ENCODE peak calls at places on chromosomes 11 and 22, in seven cellular contexts. One of them, this sample, is unnamed.

GRCh38 chr11:58193403-58193802 is 4.5 kb downstream of the OR9Q2 start:
- DNase-seq in LNCaP clone FGC: no peak
- DNase-seq in endothelial cell: no peak
- DNase-seq in A673: no peak
- DNase-seq in progenitor cell of endocrine pancreas: no peak
- DNase-seq in fibroblast of pulmonary artery: no peak
- DNase-seq in GM12878: no peak
- DNase-seq in this sample: no peak

GRCh38 chr11:66976048-66976467 is 954 bp downstream of the C11orf86 start:
- DNase-seq in LNCaP clone FGC: no peak
- DNase-seq in endothelial cell: peak; percentile 76
- DNase-seq in A673: peak; percentile 57
- DNase-seq in progenitor cell of endocrine pancreas: peak; percentile 62
- DNase-seq in fibroblast of pulmonary artery: no peak
- DNase-seq in GM12878: no peak
- DNase-seq in this sample: peak; percentile 47

GRCh38 chr11:67120881-67121710 is 2.0 kb downstream of the KDM2A start:
- DNase-seq in LNCaP clone FGC: no peak
- DNase-seq in endothelial cell: no peak
- DNase-seq in A673: peak; percentile 50
- DNase-seq in progenitor cell of endocrine pancreas: no peak
- DNase-seq in fibroblast of pulmonary artery: peak; percentile 44
- DNase-seq in GM12878: peak; percentile 77
- DNase-seq in this sample: no peak

GRCh38 chr11:116808262-116809175 is 14.6 kb downstream of the APOA4 start:
- DNase-seq in LNCaP clone FGC: peak; percentile 85
- DNase-seq in endothelial cell: no peak
- DNase-seq in A673: no peak
- DNase-seq in progenitor cell of endocrine pancreas: no peak
- DNase-seq in fibroblast of pulmonary artery: peak; percentile 94
- DNase-seq in GM12878: no peak
- DNase-seq in this sample: no peak

GRCh38 chr11:78336877-78337553 is 80.6 kb downstream of the GAB2 start:
- DNase-seq in LNCaP clone FGC: no peak
- DNase-seq in endothelial cell: no peak
- DNase-seq in A673: no peak
- DNase-seq in progenitor cell of endocrine pancreas: no peak
- DNase-seq in fibroblast of pulmonary artery: no peak
- DNase-seq in GM12878: no peak
- DNase-seq in this sample: no peak

GRCh38 chr11:68401856-68402255 is 58.7 kb upstream of the PPP6R3 start:
- DNase-seq in LNCaP clone FGC: no peak
- DNase-seq in endothelial cell: no peak
- DNase-seq in A673: no peak
- DNase-seq in progenitor cell of endocrine pancreas: no peak
- DNase-seq in fibroblast of pulmonary artery: no peak
- DNase-seq in GM12878: no peak
- DNase-seq in this sample: no peak

GRCh38 chr11:112024178-112024777 is 930 bp upstream of the DLAT start:
- DNase-seq in LNCaP clone FGC: no peak
- DNase-seq in endothelial cell: no peak
- DNase-seq in A673: peak; percentile 54
- DNase-seq in progenitor cell of endocrine pancreas: no peak
- DNase-seq in fibroblast of pulmonary artery: no peak
- DNase-seq in GM12878: no peak
- DNase-seq in this sample: no peak

GRCh38 chr11:106288988-106289387 is 211.5 kb downstream of the AASDHPPT start:
- DNase-seq in LNCaP clone FGC: no peak
- DNase-seq in endothelial cell: no peak
- DNase-seq in A673: no peak
- DNase-seq in progenitor cell of endocrine pancreas: no peak
- DNase-seq in fibroblast of pulmonary artery: no peak
- DNase-seq in GM12878: no peak
- DNase-seq in this sample: no peak

GRCh38 chr11:37092487-37092886 is 494.5 kb upstream of the RAG2 start:
- DNase-seq in LNCaP clone FGC: no peak
- DNase-seq in endothelial cell: no peak
- DNase-seq in A673: no peak
- DNase-seq in progenitor cell of endocrine pancreas: no peak
- DNase-seq in fibroblast of pulmonary artery: no peak
- DNase-seq in GM12878: no peak
- DNase-seq in this sample: no peak

GRCh38 chr11:27995082-27995481 is 112.9 kb downstream of the KIF18A start:
- DNase-seq in LNCaP clone FGC: no peak
- DNase-seq in endothelial cell: no peak
- DNase-seq in A673: no peak
- DNase-seq in progenitor cell of endocrine pancreas: no peak
- DNase-seq in fibroblast of pulmonary artery: peak; percentile 43
- DNase-seq in GM12878: no peak
- DNase-seq in this sample: no peak

GRCh38 chr11:46541593-46542371 is 52.0 kb downstream of the AMBRA1 start:
- DNase-seq in LNCaP clone FGC: peak; percentile 73
- DNase-seq in endothelial cell: no peak
- DNase-seq in A673: no peak
- DNase-seq in progenitor cell of endocrine pancreas: no peak
- DNase-seq in fibroblast of pulmonary artery: no peak
- DNase-seq in GM12878: no peak
- DNase-seq in this sample: no peak

GRCh38 chr11:122642472-122642922 is 13.0 kb upstream of the UBASH3B start:
- DNase-seq in LNCaP clone FGC: no peak
- DNase-seq in endothelial cell: no peak
- DNase-seq in A673: peak; percentile 39
- DNase-seq in progenitor cell of endocrine pancreas: no peak
- DNase-seq in fibroblast of pulmonary artery: peak; percentile 85
- DNase-seq in GM12878: no peak
- DNase-seq in this sample: no peak

GRCh38 chr22:43742551-43742950 is 69.6 kb downstream of the EFCAB6 start:
- DNase-seq in LNCaP clone FGC: no peak
- DNase-seq in endothelial cell: no peak
- DNase-seq in A673: no peak
- DNase-seq in progenitor cell of endocrine pancreas: no peak
- DNase-seq in fibroblast of pulmonary artery: no peak
- DNase-seq in GM12878: no peak
- DNase-seq in this sample: no peak

GRCh38 chr22:43740587-43741270 is 71.4 kb downstream of the EFCAB6 start:
- DNase-seq in LNCaP clone FGC: no peak
- DNase-seq in endothelial cell: no peak
- DNase-seq in A673: no peak
- DNase-seq in progenitor cell of endocrine pancreas: no peak
- DNase-seq in fibroblast of pulmonary artery: no peak
- DNase-seq in GM12878: no peak
- DNase-seq in this sample: no peak

GRCh38 chr22:43745783-43746356 is 66.2 kb downstream of the EFCAB6 start:
- DNase-seq in LNCaP clone FGC: peak; percentile 81
- DNase-seq in endothelial cell: no peak
- DNase-seq in A673: peak; percentile 70
- DNase-seq in progenitor cell of endocrine pancreas: no peak
- DNase-seq in fibroblast of pulmonary artery: no peak
- DNase-seq in GM12878: no peak
- DNase-seq in this sample: no peak

GRCh38 chr22:43743929-43744643 is 68.0 kb downstream of the EFCAB6 start:
- DNase-seq in LNCaP clone FGC: no peak
- DNase-seq in endothelial cell: no peak
- DNase-seq in A673: no peak
- DNase-seq in progenitor cell of endocrine pancreas: no peak
- DNase-seq in fibroblast of pulmonary artery: no peak
- DNase-seq in GM12878: no peak
- DNase-seq in this sample: no peak

GRCh38 chr22:43743131-43743530 is 69.0 kb downstream of the EFCAB6 start:
- DNase-seq in LNCaP clone FGC: no peak
- DNase-seq in endothelial cell: peak; percentile 70
- DNase-seq in A673: peak; percentile 19
- DNase-seq in progenitor cell of endocrine pancreas: no peak
- DNase-seq in fibroblast of pulmonary artery: no peak
- DNase-seq in GM12878: no peak
- DNase-seq in this sample: no peak
- TF ChIP-seq CTCF in LNCaP clone FGC: no peak
- TF ChIP-seq CTCF in endothelial cell: peak; percentile 50
- TF ChIP-seq CTCF in A673: peak; percentile 55
- TF ChIP-seq CTCF in progenitor cell of endocrine pancreas: peak; percentile 26
- TF ChIP-seq CTCF in fibroblast of pulmonary artery: no peak
- TF ChIP-seq CTCF in GM12878: peak; percentile 19
- TF ChIP-seq CTCF in this sample: peak; percentile 24

GRCh38 chr11:30861506-30861905 is 275.4 kb upstream of the MPPED2 start:
- DNase-seq in LNCaP clone FGC: no peak
- DNase-seq in endothelial cell: no peak
- DNase-seq in A673: no peak
- DNase-seq in progenitor cell of endocrine pancreas: no peak
- DNase-seq in fibroblast of pulmonary artery: no peak
- DNase-seq in GM12878: no peak
- DNase-seq in this sample: no peak
- TF ChIP-seq CTCF in LNCaP clone FGC: no peak
- TF ChIP-seq CTCF in endothelial cell: no peak
- TF ChIP-seq CTCF in A673: no peak
- TF ChIP-seq CTCF in progenitor cell of endocrine pancreas: no peak
- TF ChIP-seq CTCF in fibroblast of pulmonary artery: no peak
- TF ChIP-seq CTCF in GM12878: no peak
- TF ChIP-seq CTCF in this sample: no peak

GRCh38 chr22:37768273-37768672 is 39.5 kb upstream of the GCAT start:
- DNase-seq in LNCaP clone FGC: no peak
- DNase-seq in endothelial cell: no peak
- DNase-seq in A673: no peak
- DNase-seq in progenitor cell of endocrine pancreas: no peak
- DNase-seq in fibroblast of pulmonary artery: no peak
- DNase-seq in GM12878: no peak
- DNase-seq in this sample: no peak
- TF ChIP-seq CTCF in LNCaP clone FGC: no peak
- TF ChIP-seq CTCF in endothelial cell: peak; percentile 57
- TF ChIP-seq CTCF in A673: peak; percentile 37
- TF ChIP-seq CTCF in progenitor cell of endocrine pancreas: peak; percentile 42
- TF ChIP-seq CTCF in fibroblast of pulmonary artery: peak; percentile 29
- TF ChIP-seq CTCF in GM12878: peak; percentile 27
- TF ChIP-seq CTCF in this sample: no peak

GRCh38 chr22:44360686-44361381 is 48.1 kb upstream of the SHISAL1 start:
- DNase-seq in LNCaP clone FGC: peak; percentile 42
- DNase-seq in endothelial cell: no peak
- DNase-seq in A673: no peak
- DNase-seq in progenitor cell of endocrine pancreas: no peak
- DNase-seq in fibroblast of pulmonary artery: peak; percentile 67
- DNase-seq in GM12878: no peak
- DNase-seq in this sample: no peak
- TF ChIP-seq CTCF in LNCaP clone FGC: no peak
- TF ChIP-seq CTCF in endothelial cell: no peak
- TF ChIP-seq CTCF in A673: no peak
- TF ChIP-seq CTCF in progenitor cell of endocrine pancreas: peak; percentile 13
- TF ChIP-seq CTCF in fibroblast of pulmonary artery: peak; percentile 30
- TF ChIP-seq CTCF in GM12878: no peak
- TF ChIP-seq CTCF in this sample: no peak

GRCh38 chr11:35413568-35413967 is 5.8 kb downstream of the SLC1A2 start:
- DNase-seq in LNCaP clone FGC: no peak
- DNase-seq in endothelial cell: no peak
- DNase-seq in A673: no peak
- DNase-seq in progenitor cell of endocrine pancreas: no peak
- DNase-seq in fibroblast of pulmonary artery: no peak
- DNase-seq in GM12878: no peak
- DNase-seq in this sample: no peak

GRCh38 chr11:35407041-35407440 is 12.3 kb downstream of the SLC1A2 start:
- DNase-seq in LNCaP clone FGC: no peak
- DNase-seq in endothelial cell: no peak
- DNase-seq in A673: no peak
- DNase-seq in progenitor cell of endocrine pancreas: no peak
- DNase-seq in fibroblast of pulmonary artery: no peak
- DNase-seq in GM12878: no peak
- DNase-seq in this sample: no peak

GRCh38 chr11:35415488-35415887 is 3.9 kb downstream of the SLC1A2 start:
- DNase-seq in LNCaP clone FGC: no peak
- DNase-seq in endothelial cell: no peak
- DNase-seq in A673: no peak
- DNase-seq in progenitor cell of endocrine pancreas: no peak
- DNase-seq in fibroblast of pulmonary artery: no peak
- DNase-seq in GM12878: no peak
- DNase-seq in this sample: no peak

DNA sequence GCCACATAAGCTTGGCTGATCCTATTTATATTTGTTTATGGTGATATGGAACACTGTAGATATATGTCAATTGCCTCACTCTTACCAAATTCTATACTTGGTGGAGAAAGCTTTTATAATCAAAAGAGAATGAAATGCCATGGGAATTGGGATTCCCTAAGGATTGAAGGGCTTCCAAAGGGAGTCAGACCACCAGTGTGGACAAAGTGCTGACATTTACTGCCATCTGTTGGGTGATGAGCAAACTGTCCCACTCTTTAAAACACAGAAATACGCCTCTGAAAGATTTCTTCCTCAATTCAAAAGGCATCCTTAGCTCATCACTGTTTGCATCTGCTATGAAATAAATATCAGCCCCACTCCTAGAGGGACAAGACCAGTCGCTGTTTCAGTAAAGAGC is 7.1 kb downstream of the SLC1A2 start:
- DNase-seq in LNCaP clone FGC: no peak
- DNase-seq in endothelial cell: no peak
- DNase-seq in A673: peak; percentile 67
- DNase-seq in progenitor cell of endocrine pancreas: no peak
- DNase-seq in fibroblast of pulmonary artery: peak; percentile 33
- DNase-seq in GM12878: no peak
- DNase-seq in this sample: no peak
- TF ChIP-seq CTCF in LNCaP clone FGC: peak; percentile 50
- TF ChIP-seq CTCF in endothelial cell: peak; percentile 41
- TF ChIP-seq CTCF in A673: peak; percentile 81
- TF ChIP-seq CTCF in progenitor cell of endocrine pancreas: peak; percentile 47
- TF ChIP-seq CTCF in fibroblast of pulmonary artery: peak; percentile 44
- TF ChIP-seq CTCF in GM12878: peak; percentile 45
- TF ChIP-seq CTCF in this sample: peak; percentile 45

DNA sequence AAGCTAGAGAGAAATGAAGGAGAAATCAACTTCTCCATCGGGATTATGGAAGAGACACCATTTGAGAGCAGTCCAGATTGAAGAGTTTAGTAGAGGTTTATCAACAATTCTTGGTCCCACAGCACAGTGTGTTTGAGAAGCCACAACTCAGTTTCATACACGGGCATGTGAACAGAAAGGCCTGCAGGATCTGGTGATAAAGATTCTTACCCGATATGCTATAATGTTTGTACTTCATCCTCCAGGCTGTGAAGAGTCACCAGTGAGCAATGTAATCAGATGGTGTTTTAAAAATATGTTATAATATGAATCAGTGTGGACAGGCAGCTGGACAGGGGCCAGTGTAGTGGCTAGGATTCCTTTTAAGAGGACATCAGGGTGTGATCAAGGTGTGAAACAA is 29.7 kb upstream of the VWA5A start:
- DNase-seq in LNCaP clone FGC: no peak
- DNase-seq in endothelial cell: no peak
- DNase-seq in A673: no peak
- DNase-seq in progenitor cell of endocrine pancreas: no peak
- DNase-seq in fibroblast of pulmonary artery: no peak
- DNase-seq in GM12878: no peak
- DNase-seq in this sample: no peak
- TF ChIP-seq CTCF in LNCaP clone FGC: no peak
- TF ChIP-seq CTCF in endothelial cell: no peak
- TF ChIP-seq CTCF in A673: no peak
- TF ChIP-seq CTCF in progenitor cell of endocrine pancreas: no peak
- TF ChIP-seq CTCF in fibroblast of pulmonary artery: no peak
- TF ChIP-seq CTCF in GM12878: no peak
- TF ChIP-seq CTCF in this sample: no peak

This sample was measured in D721Med.